ENCODE peak calls at places on chromosomes 5 and 9, in seven cellular contexts. N is adrenal gland, F is gastrocnemius medialis, C is heart left ventricle, X is transverse colon, V is HepG2, K is A549. Y is an unnamed sample. For H3K4me1, the result is how much of the 10 kb centered on the place peaks cover.

GRCh38 chr9:2418619-2419018 is 203.0 kb upstream of the VLDLR start:
- DNase-seq in X (no peak), C (no peak), N (peak), F (no peak), V (no peak), K (no peak), Y (no peak)

GRCh38 chr5:121872846-121873245 is 21.2 kb downstream of the FTMT start:
- DNase-seq in F (no peak), X (no peak), V (no peak), N (no peak), K (no peak), C (no peak), Y (no peak)

GRCh38 chr9:24464321-24464951 is 81.3 kb downstream of the IZUMO3 start:
- DNase-seq in K (no peak), F (no peak), C (no peak), X (no peak), V (no peak), N (no peak), Y (no peak)

GRCh38 chr9:75238311-75238976 is 150.1 kb downstream of the OSTF1 start:
- DNase-seq in C (no peak), V (peak), K (peak), N (no peak), X (peak), F (no peak), Y (no peak)

GRCh38 chr9:97553141-97553540 is 51.7 kb downstream of the TMOD1 start:
- DNase-seq in N (no peak), C (no peak), K (no peak), V (no peak), F (peak), X (no peak), Y (no peak)

GRCh38 chr9:89191004-89191403 is 12.4 kb upstream of the SHC3 start:
- DNase-seq in X (no peak), C (no peak), V (peak), N (no peak), K (no peak), F (no peak), Y (no peak)

GRCh38 chr5:159416438-159416837 is 86.2 kb upstream of the IL12B start:
- DNase-seq in V (no peak), X (no peak), C (no peak), N (no peak), K (no peak), F (no peak), Y (no peak)

GRCh38 chr9:37033753-37034319 is at the start of gene PAX5:
- DNase-seq in V (no peak), K (no peak), F (no peak), N (no peak), X (no peak), C (no peak), Y (peak)

GRCh38 chr5:1547655-1548054 is 23.9 kb upstream of the LPCAT1 start:
- DNase-seq in V (no peak), N (no peak), F (no peak), C (no peak), K (no peak), X (no peak), Y (peak)

GRCh38 chr5:176413255-176413565 is 3.1 kb downstream of the CLTB start:
- DNase-seq in F (peak), K (no peak), N (peak), C (peak), X (no peak), V (no peak), Y (no peak)

GRCh38 chr9:93962561-93963440 is 7.6 kb upstream of the BARX1 start:
- DNase-seq in V (peak), N (peak), C (peak), K (peak), X (peak), F (peak), Y (peak)

GRCh38 chr9:34463901-34464232 is 5.3 kb downstream of the DNAI1 start:
- DNase-seq in K (no peak), X (no peak), N (no peak), V (no peak), C (no peak), F (no peak), Y (no peak)

GRCh38 chr9:69130456-69131441 is 43.3 kb upstream of the TJP2 start:
- DNase-seq in N (peak), K (no peak), C (no peak), V (no peak), X (no peak), F (no peak), Y (peak)

GRCh38 chr9:33924978-33925797 is 108.2 kb downstream of the UBE2R2 start:
- DNase-seq in F (peak), V (peak), K (peak), C (peak), N (peak), X (peak), Y (no peak)

GRCh38 chr5:142109356-142110045 is 922 bp downstream of the NDFIP1 start:
- DNase-seq in K (peak), F (no peak), X (peak), V (no peak), N (peak), C (no peak), Y (no peak)

GRCh38 chr9:116165912-116166311 is 12.3 kb downstream of the PAPPA start:
- DNase-seq in X (no peak), F (no peak), K (no peak), C (no peak), N (no peak), V (no peak), Y (no peak)

GRCh38 chr5:34491251-34491620 is 164.9 kb upstream of the RAI14 start:
- DNase-seq in K (no peak), X (no peak), C (no peak), V (no peak), N (no peak), F (no peak), Y (no peak)

GRCh38 chr5:173884402-173885053 is 3.6 kb upstream of the CPEB4 start:
- DNase-seq in F (no peak), V (no peak), C (no peak), K (no peak), N (no peak), X (peak), Y (peak)

GRCh38 chr9:10612649-10613398 is at the start of gene PTPRD:
- DNase-seq in V (peak), X (peak), F (no peak), N (peak), C (no peak), K (peak), Y (no peak)

GRCh38 chr5:154985126-154985525 is 28.4 kb upstream of the KIF4B start:
- DNase-seq in V (no peak), X (no peak), C (no peak), K (no peak), N (no peak), F (no peak), Y (no peak)

GRCh38 chr9:126482361-126483044 is 131.2 kb upstream of the LMX1B start:
- DNase-seq in F (peak), C (no peak), N (peak), V (no peak), X (no peak), K (no peak), Y (peak)

GRCh38 chr5:11384441-11385250 is 519.6 kb downstream of the CTNND2 start:
- DNase-seq in X (no peak), F (no peak), V (no peak), N (no peak), K (no peak), C (no peak), Y (no peak)

GRCh38 chr5:54570923-54571322 is 53.4 kb downstream of the SNX18 start:
- DNase-seq in X (no peak), F (no peak), K (no peak), C (peak), V (no peak), N (peak), Y (no peak)

GRCh38 chr9:124723352-124723751 is 47.8 kb downstream of the NR6A1 start:
- DNase-seq in C (no peak), X (no peak), V (no peak), N (no peak), K (no peak), F (no peak), Y (no peak)

GRCh38 chr5:15889001-15889400 is 290.6 kb downstream of the MARCHF11 start:
- DNase-seq in V (no peak), F (no peak), N (no peak), K (no peak), C (no peak), X (no peak), Y (no peak)

GRCh38 chr9:125361837-125362531 is 100.4 kb downstream of the GAPVD1 start:
- DNase-seq in C (no peak), X (no peak), N (no peak), K (no peak), V (no peak), F (no peak), Y (no peak)

GRCh38 chr5:126846344-126846743 is 69.4 kb downstream of the LMNB1 start:
- DNase-seq in N (no peak), X (no peak), K (no peak), V (no peak), F (no peak), C (no peak), Y (no peak)

GRCh38 chr5:139392324-139392677 is 2.6 kb upstream of the MZB1 start:
- DNase-seq in F (no peak), K (no peak), N (no peak), V (no peak), C (no peak), X (no peak), Y (no peak)

GRCh38 chr5:92215116-92215515 is 832.0 kb upstream of the ARRDC3 start:
- DNase-seq in V (no peak), N (no peak), F (no peak), C (no peak), K (no peak), X (no peak), Y (no peak)

GRCh38 chr9:5671711-5672353 is 42.9 kb downstream of the RIC1 start:
- DNase-seq in F (no peak), X (no peak), V (no peak), N (no peak), C (no peak), K (no peak), Y (no peak)

GRCh38 chr5:147455321-147455720 is 54.5 kb downstream of the DPYSL3 start:
- DNase-seq in X (no peak), N (no peak), F (peak), V (no peak), C (no peak), K (no peak), Y (no peak)
- H3K27ac ChIP-seq in X (peak), N (no peak), F (peak), V (no peak), C (peak), K (no peak), Y (no peak)

GRCh38 chr9:28059192-28059591 is 485.9 kb upstream of the C9orf72 start:
- DNase-seq in C (no peak), K (no peak), F (no peak), X (no peak), V (no peak), N (no peak), Y (no peak)

GRCh38 chr9:28064241-28064640 is 491.0 kb upstream of the C9orf72 start:
- DNase-seq in C (no peak), N (no peak), F (no peak), K (no peak), X (no peak), V (no peak), Y (no peak)
- H3K4me1 ChIP-seq in C (under half), N (under half), F (under half), K (under half), X (under half), V (under half), Y (under half)

DNA sequence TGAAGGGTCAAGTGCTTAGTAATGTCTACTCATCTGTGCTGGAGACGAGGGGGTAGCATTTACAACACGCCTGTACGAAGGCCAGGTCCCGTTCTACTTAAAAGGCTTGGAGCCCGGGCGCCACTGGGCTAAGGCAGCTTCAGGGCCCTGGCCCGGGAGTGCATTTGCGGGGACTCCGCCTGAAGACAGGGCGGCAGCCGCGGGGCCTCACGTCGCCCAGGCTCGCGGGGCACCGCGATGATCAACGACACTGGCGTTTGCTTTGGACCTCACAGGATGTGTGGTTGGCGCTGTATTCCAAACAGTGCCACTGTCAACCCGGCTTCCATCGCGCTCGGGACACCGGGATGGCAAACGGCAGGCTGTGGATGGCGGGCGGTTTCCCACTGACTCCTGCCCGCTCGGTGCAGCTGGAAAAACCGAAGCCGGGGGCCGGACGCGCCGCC is 1.1 kb upstream of the TENT4A start:
- DNase-seq in K (peak), F (peak), V (peak), N (peak), X (peak), C (peak), Y (peak)
- TF ChIP-seq POLR2A in K (peak), F (no peak), V (peak), N (no peak), X (no peak), C (no peak), Y (no peak)

GRCh38 chr9:137306546-137307254 is 4.6 kb upstream of the NRARP start:
- DNase-seq in C (no peak), N (peak), K (no peak), F (no peak), X (no peak), V (no peak), Y (no peak)
- H3K27ac ChIP-seq in C (peak), N (no peak), K (no peak), F (peak), X (peak), V (no peak), Y (peak)

Y was measured in Peyer's patch.